ENCODE peak calls at places on chromosome 16, in ten cellular contexts. S is lower leg skin, W is OCI-LY7, X is heart left ventricle, I is cardiac muscle cell, J is AG09319, E is AG04450, N is psoas muscle, D is A549, R is dorsolateral prefrontal cortex. Y is an unnamed sample.

GRCh38 chr16:16007743-16008111 is 58.3 kb downstream of the ABCC1 start:
- DNase-seq in S (no peak), W (peak; percentile 94), X (no peak), I (no peak), J (no peak), E (no peak), N (peak; percentile 15), D (no peak), R (no peak), Y (no peak)

GRCh38 chr16:88466175-88466862 is 13.2 kb downstream of the ZFPM1 start:
- DNase-seq in S (no peak), W (no peak), X (no peak), I (no peak), J (no peak), E (no peak), N (no peak), D (no peak), R (no peak), Y (no peak)

GRCh38 chr16:28975158-28975603 is 603 bp downstream of the SPNS1 start:
- DNase-seq in S (no peak), W (no peak), X (no peak), I (no peak), J (no peak), E (no peak), N (no peak), D (no peak), R (no peak), Y (no peak)

GRCh38 chr16:11526921-11527320 is 59.8 kb downstream of the LITAF start:
- DNase-seq in S (no peak), W (no peak), X (no peak), I (peak; percentile 38), J (no peak), E (no peak), N (peak; percentile 41), D (no peak), R (no peak), Y (no peak)

GRCh38 chr16:12150600-12150999 is 174.1 kb downstream of the SNX29 start:
- DNase-seq in S (no peak), W (peak; percentile 55), X (no peak), I (no peak), J (no peak), E (no peak), N (no peak), D (no peak), R (no peak), Y (no peak)

GRCh38 chr16:75264999-75265910 is 13.8 kb upstream of the BCAR1 start:
- DNase-seq in S (no peak), W (no peak), X (peak; percentile 66), I (no peak), J (no peak), E (no peak), N (peak; percentile 80), D (no peak), R (no peak), Y (no peak)

GRCh38 chr16:12095275-12096161 is 119.0 kb downstream of the SNX29 start:
- DNase-seq in S (peak; percentile 40), W (peak; percentile 79), X (peak; percentile 65), I (peak; percentile 80), J (no peak), E (peak; percentile 30), N (peak; percentile 79), D (peak; percentile 50), R (peak; percentile 65), Y (no peak)

GRCh38 chr16:27974896-27975540 is 88.5 kb downstream of the GSG1L start:
- DNase-seq in S (no peak), W (no peak), X (no peak), I (no peak), J (no peak), E (no peak), N (no peak), D (no peak), R (no peak), Y (no peak)

GRCh38 chr16:74169687-74170522 is 126.7 kb upstream of the PSMD7 start:
- DNase-seq in S (no peak), W (no peak), X (no peak), I (no peak), J (peak; percentile 37), E (peak; percentile 71), N (no peak), D (no peak), R (no peak), Y (no peak)

GRCh38 chr16:51523400-51523799 is 372.3 kb upstream of the SALL1 start:
- DNase-seq in S (no peak), W (no peak), X (no peak), I (no peak), J (no peak), E (no peak), N (no peak), D (no peak), R (no peak), Y (no peak)

GRCh38 chr16:23060458-23061320 is 88.6 kb downstream of the USP31 start:
- DNase-seq in S (peak; percentile 70), W (peak; percentile 69), X (peak; percentile 57), I (peak; percentile 75), J (peak; percentile 34), E (peak; percentile 47), N (peak; percentile 62), D (peak; percentile 73), R (peak; percentile 94), Y (no peak)

GRCh38 chr16:23058576-23058975 is 90.7 kb downstream of the USP31 start:
- DNase-seq in S (no peak), W (no peak), X (no peak), I (no peak), J (no peak), E (no peak), N (no peak), D (no peak), R (peak; percentile 63), Y (no peak)

GRCh38 chr16:23057013-23057596 is 92.1 kb downstream of the USP31 start:
- DNase-seq in S (no peak), W (no peak), X (no peak), I (no peak), J (no peak), E (no peak), N (no peak), D (no peak), R (no peak), Y (no peak)

GRCh38 chr16:23061669-23062068 is 87.6 kb downstream of the USP31 start:
- DNase-seq in S (no peak), W (no peak), X (no peak), I (no peak), J (no peak), E (no peak), N (no peak), D (no peak), R (no peak), Y (no peak)

DNA sequence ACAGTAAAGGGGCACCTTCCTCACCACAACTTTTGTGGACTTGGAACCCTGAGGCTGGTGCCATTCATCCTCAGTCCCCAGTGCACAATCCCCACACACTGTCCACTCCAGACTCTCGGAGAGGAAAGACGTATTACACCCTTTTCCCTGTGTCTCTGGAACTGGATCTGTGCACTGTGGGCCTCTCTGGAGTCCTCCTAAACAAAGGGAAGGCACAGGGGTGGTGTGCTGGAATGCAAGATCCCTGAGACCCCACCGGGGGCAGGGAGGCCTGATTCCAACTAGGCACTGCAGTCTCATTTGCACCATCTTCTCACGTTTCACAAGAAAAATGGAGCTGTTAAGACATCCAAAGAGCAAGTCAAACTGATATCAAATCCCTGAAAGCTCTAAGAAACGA is 89.8 kb downstream of the USP31 start:
- DNase-seq in S (no peak), W (no peak), X (no peak), I (no peak), J (no peak), E (no peak), N (no peak), D (no peak), R (no peak), Y (no peak)
- TF ChIP-seq CTCF in S (no peak), W (no peak), X (no peak), I (no peak), J (no peak), E (no peak), N (no peak), D (no peak), R (no peak), Y (no peak)

GRCh38 chr16:81598083-81598482 is 153.5 kb downstream of the CMIP start:
- DNase-seq in S (no peak), W (no peak), X (no peak), I (no peak), J (no peak), E (no peak), N (no peak), D (no peak), R (no peak), Y (no peak)
- TF ChIP-seq CTCF in S (no peak), W (peak; percentile 61), X (no peak), I (no peak), J (no peak), E (no peak), N (no peak), D (peak; percentile 34), R (no peak), Y (no peak)

DNA sequence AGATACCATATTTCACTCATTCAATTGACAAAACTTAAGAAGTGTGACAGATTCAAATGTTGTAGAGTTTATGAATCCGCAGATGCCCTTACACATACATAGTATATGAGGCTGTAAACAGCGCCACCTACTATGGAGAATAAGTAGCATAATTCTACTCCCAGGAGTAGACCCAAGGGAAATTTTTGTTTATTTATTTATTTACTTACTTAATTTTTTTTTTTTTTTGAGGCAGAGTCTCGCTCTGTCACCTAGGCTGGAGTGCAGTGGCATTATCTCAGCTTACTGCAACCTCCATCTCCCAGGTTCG is 35.5 kb downstream of the GAN start:
- DNase-seq in S (no peak), W (no peak), X (no peak), I (peak; percentile 23), J (no peak), E (no peak), N (no peak), D (no peak), R (no peak), Y (no peak)
- TF ChIP-seq CTCF in S (no peak), W (peak; percentile 55), X (no peak), I (peak; percentile 10), J (no peak), E (no peak), N (no peak), D (no peak), R (no peak), Y (no peak)

DNA sequence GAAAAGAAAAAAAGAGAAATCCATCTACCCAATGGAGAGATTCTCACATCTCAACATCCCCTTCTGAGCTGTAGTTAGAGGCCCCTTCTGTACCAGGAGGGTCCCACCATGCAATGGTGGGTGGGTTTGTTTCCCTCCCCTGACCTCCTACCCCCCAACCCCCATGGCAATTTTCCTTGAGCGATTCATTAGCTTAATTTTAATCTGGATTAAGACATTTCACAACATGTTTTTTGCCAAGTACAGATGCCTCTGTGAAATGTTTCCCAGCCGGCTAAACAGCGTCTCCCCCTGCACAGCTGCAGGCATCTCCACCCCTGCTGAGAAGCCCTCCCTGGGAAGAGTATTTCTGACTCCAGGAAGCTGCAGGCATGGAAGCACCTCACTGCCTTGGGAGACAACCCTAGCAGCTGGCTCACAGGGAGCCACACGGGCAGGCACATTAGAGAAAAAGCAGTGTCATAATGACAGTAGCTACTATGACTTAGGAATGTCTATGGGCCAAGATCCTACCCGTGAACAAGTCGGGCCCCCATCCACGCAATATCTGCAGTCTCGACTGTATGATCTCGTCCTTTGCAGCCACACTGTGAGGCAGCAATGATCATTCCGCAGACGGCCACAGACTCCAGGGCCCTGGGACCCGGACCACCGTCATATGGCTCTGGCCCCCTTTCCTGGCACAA is 117.3 kb downstream of the ADCY9 start:
- DNase-seq in S (no peak), W (no peak), X (peak; percentile 40), I (no peak), J (no peak), E (no peak), N (peak; percentile 67), D (no peak), R (no peak), Y (no peak)
- TF ChIP-seq CTCF in S (no peak), W (no peak), X (no peak), I (peak; percentile 9), J (peak; percentile 17), E (no peak), N (no peak), D (no peak), R (no peak), Y (no peak)

Y was measured in CD14-positive monocyte.